ENCODE peak calls at places on chromosomes 4 and X, in eight cellular contexts. H is stomach, Z is AG04450, B is DND-41, O is fibroblast of lung, N is heart right ventricle, U is neural progenitor cell, Y is fibroblast of pulmonary artery. V is an unnamed sample.

GRCh38 chr4:138639018-138639876 is 376.3 kb upstream of the NOCT start:
- DNase-seq in H (no peak), Z (no peak), B (no peak), O (peak), N (no peak), U (no peak), Y (peak), V (no peak)

GRCh38 chr4:7342581-7343352 is 92.0 kb downstream of the PSAPL1 start:
- DNase-seq in H (no peak), Z (no peak), B (no peak), O (no peak), N (no peak), U (no peak), Y (no peak), V (no peak)

GRCh38 chrX:128458888-128459287 is 406.7 kb upstream of the ACTRT1 start:
- DNase-seq in H (no peak), Z (no peak), B (no peak), O (peak), N (no peak), U (no peak), Y (no peak), V (no peak)

GRCh38 chrX:9874483-9874882 is 88.3 kb downstream of the SHROOM2 start:
- DNase-seq in H (no peak), Z (no peak), B (no peak), O (peak), N (no peak), U (no peak), Y (no peak), V (no peak)

GRCh38 chr4:145808021-145808650 is 128.2 kb downstream of the C4orf51 start:
- DNase-seq in H (no peak), Z (peak), B (no peak), O (peak), N (no peak), U (no peak), Y (peak), V (no peak)

GRCh38 chr4:6641164-6641970 is 882 bp downstream of the MRFAP1 start:
- DNase-seq in H (peak), Z (no peak), B (peak), O (peak), N (peak), U (peak), Y (peak), V (no peak)

GRCh38 chrX:28880136-28880535 is 292.9 kb downstream of the IL1RAPL1 start:
- DNase-seq in H (no peak), Z (no peak), B (no peak), O (peak), N (no peak), U (peak), Y (peak), V (no peak)

GRCh38 chrX:18286322-18286831 is 65.7 kb upstream of the BEND2 start:
- DNase-seq in H (no peak), Z (no peak), B (no peak), O (no peak), N (no peak), U (no peak), Y (no peak), V (no peak)

GRCh38 chr4:61254406-61254805 is 54.3 kb downstream of the ADGRL3 start:
- DNase-seq in H (no peak), Z (no peak), B (no peak), O (no peak), N (no peak), U (no peak), Y (no peak), V (no peak)

GRCh38 chr4:24370421-24370820 is 213.9 kb downstream of the DHX15 start:
- DNase-seq in H (no peak), Z (no peak), B (no peak), O (no peak), N (no peak), U (no peak), Y (no peak), V (no peak)

GRCh38 chr4:164224871-164225270 is 529.1 kb upstream of the SMIM31 start:
- DNase-seq in H (no peak), Z (no peak), B (no peak), O (no peak), N (no peak), U (peak), Y (no peak), V (no peak)

GRCh38 chr4:138870739-138871633 is 144.6 kb upstream of the NOCT start:
- DNase-seq in H (peak), Z (peak), B (peak), O (peak), N (no peak), U (peak), Y (peak), V (peak)

GRCh38 chr4:97142893-97143292 is 1000.4 kb downstream of the STPG2 start:
- DNase-seq in H (no peak), Z (no peak), B (no peak), O (no peak), N (no peak), U (no peak), Y (no peak), V (no peak)

GRCh38 chr4:106104276-106104675 is 209.0 kb downstream of the NPNT start:
- DNase-seq in H (no peak), Z (no peak), B (no peak), O (peak), N (no peak), U (no peak), Y (no peak), V (no peak)

GRCh38 chrX:155070975-155071693 is at the start of the genes BRCC3, CMC4 and MTCP1:
- DNase-seq in H (peak), Z (peak), B (peak), O (peak), N (peak), U (peak), Y (peak), V (peak)

GRCh38 chr4:34309356-34309900 is 1934.9 kb downstream of the ARAP2 start:
- DNase-seq in H (no peak), Z (no peak), B (no peak), O (no peak), N (no peak), U (no peak), Y (peak), V (no peak)

GRCh38 chr4:76498550-76498949 is 63.5 kb downstream of the SHROOM3 start:
- DNase-seq in H (no peak), Z (no peak), B (no peak), O (peak), N (no peak), U (no peak), Y (no peak), V (no peak)

GRCh38 chr4:76705497-76705896 is 192.4 kb downstream of the SOWAHB start:
- DNase-seq in H (no peak), Z (peak), B (no peak), O (no peak), N (no peak), U (no peak), Y (no peak), V (no peak)

GRCh38 chrX:41022579-41022978 is 62.7 kb upstream of the USP9X start:
- DNase-seq in H (no peak), Z (no peak), B (no peak), O (peak), N (no peak), U (no peak), Y (peak), V (no peak)

GRCh38 chrX:10387011-10387410 is 230.2 kb downstream of the CLCN4 start:
- DNase-seq in H (no peak), Z (no peak), B (no peak), O (peak), N (no peak), U (no peak), Y (peak), V (no peak)

GRCh38 chrX:143873343-143873742 is 10.5 kb upstream of the UBE2NL start:
- DNase-seq in H (no peak), Z (no peak), B (no peak), O (peak), N (no peak), U (no peak), Y (peak), V (no peak)

GRCh38 chr4:4559596-4559995 is 17.7 kb upstream of the STX18 start:
- DNase-seq in H (no peak), Z (no peak), B (no peak), O (peak), N (no peak), U (no peak), Y (no peak), V (no peak)

GRCh38 chrX:73262991-73263390 is 48.3 kb upstream of the NAP1L2 start:
- DNase-seq in H (no peak), Z (no peak), B (no peak), O (peak), N (no peak), U (peak), Y (no peak), V (peak)

GRCh38 chr4:10496200-10496599 is 39.0 kb upstream of the ZNF518B start:
- DNase-seq in H (no peak), Z (no peak), B (no peak), O (no peak), N (no peak), U (peak), Y (no peak), V (no peak)

GRCh38 chrX:19876962-19877361 is 10.4 kb downstream of the SH3KBP1 start:
- DNase-seq in H (no peak), Z (no peak), B (no peak), O (no peak), N (no peak), U (no peak), Y (no peak), V (no peak)

GRCh38 chr4:113639311-113639710 is 122.2 kb downstream of the CAMK2D start:
- DNase-seq in H (no peak), Z (no peak), B (no peak), O (peak), N (no peak), U (no peak), Y (no peak), V (no peak)

GRCh38 chr4:1629704-1630093 is 54.4 kb downstream of the FAM53A start:
- DNase-seq in H (no peak), Z (no peak), B (no peak), O (no peak), N (no peak), U (no peak), Y (no peak), V (no peak)
- H3K4me3 ChIP-seq in H (no peak), Z (no peak), B (no peak), O (no peak), N (no peak), U (no peak), Y (no peak), V (no peak)

GRCh38 chr4:127698789-127699200 is 31.4 kb upstream of the SLC25A31 start:
- DNase-seq in H (no peak), Z (no peak), B (no peak), O (peak), N (no peak), U (no peak), Y (peak), V (no peak)
- H3K4me3 ChIP-seq in H (no peak), Z (no peak), B (no peak), O (no peak), N (no peak), U (no peak), Y (no peak), V (no peak)

GRCh38 chr4:28341784-28342183 is 1481.1 kb downstream of the STIM2 start:
- DNase-seq in H (no peak), Z (no peak), B (no peak), O (no peak), N (no peak), U (no peak), Y (no peak), V (no peak)
- H3K4me3 ChIP-seq in H (no peak), Z (no peak), B (no peak), O (no peak), N (no peak), U (no peak), Y (no peak), V (no peak)

GRCh38 chrX:56764153-56764974 is 35.3 kb downstream of the NBDY start:
- DNase-seq in H (peak), Z (peak), B (peak), O (peak), N (peak), U (peak), Y (peak), V (peak)
- H3K4me3 ChIP-seq in H (peak), Z (no peak), B (peak), O (peak), N (peak), U (peak), Y (no peak), V (no peak)

GRCh38 chr4:123588631-123589223 is 192.1 kb downstream of the SPRY1 start:
- DNase-seq in H (no peak), Z (no peak), B (no peak), O (peak), N (no peak), U (no peak), Y (peak), V (no peak)
- H3K4me3 ChIP-seq in H (no peak), Z (no peak), B (no peak), O (no peak), N (no peak), U (no peak), Y (no peak), V (no peak)

GRCh38 chrX:137428777-137429564 is 137.0 kb upstream of the ZIC3 start:
- DNase-seq in H (no peak), Z (no peak), B (no peak), O (no peak), N (no peak), U (peak), Y (no peak), V (no peak)
- H3K4me3 ChIP-seq in H (peak), Z (no peak), B (no peak), O (no peak), N (peak), U (peak), Y (no peak), V (no peak)

GRCh38 chrX:25389276-25389675 is 373.5 kb upstream of the ARX start:
- DNase-seq in H (no peak), Z (no peak), B (no peak), O (no peak), N (no peak), U (no peak), Y (no peak), V (no peak)
- H3K4me3 ChIP-seq in H (no peak), Z (no peak), B (no peak), O (no peak), N (no peak), U (no peak), Y (no peak), V (no peak)

GRCh38 chrX:74422029-74422352 is 698 bp downstream of the SLC16A2 start:
- DNase-seq in H (no peak), Z (no peak), B (no peak), O (no peak), N (no peak), U (no peak), Y (no peak), V (no peak)

GRCh38 chrX:74422576-74423288 is 1.4 kb downstream of the SLC16A2 start:
- DNase-seq in H (peak), Z (peak), B (no peak), O (peak), N (peak), U (peak), Y (peak), V (no peak)

GRCh38 chrX:74421181-74422028 is at the start of gene SLC16A2:
- DNase-seq in H (peak), Z (peak), B (peak), O (peak), N (peak), U (peak), Y (peak), V (peak)

GRCh38 chrX:74419861-74420193 is 1.5 kb upstream of the SLC16A2 start:
- DNase-seq in H (no peak), Z (no peak), B (no peak), O (peak), N (no peak), U (peak), Y (no peak), V (no peak)

GRCh38 chrX:74420194-74421035 is 878 bp upstream of the SLC16A2 start:
- DNase-seq in H (peak), Z (peak), B (no peak), O (peak), N (peak), U (peak), Y (peak), V (no peak)
- H3K4me3 ChIP-seq in H (peak), Z (peak), B (peak), O (peak), N (peak), U (peak), Y (peak), V (peak)

V was measured in Jurkat, Clone E6-1.